ENCODE peak calls at places on chromosomes 2 and 18, in four cellular contexts. One of them, this sample, is unnamed.

GRCh38 chr2:110991951-110992350 is 128.8 kb upstream of the BCL2L11 start:
- DNase-seq in KBM-7: no peak
- DNase-seq in breast epithelium: no peak
- DNase-seq in NCI-H1417 treated with DMSO at 0.1 percent for 48 hours: no peak
- DNase-seq in this sample: no peak

GRCh38 chr2:187453078-187453641 is 5.1 kb upstream of the CALCRL start:
- DNase-seq in KBM-7: peak
- DNase-seq in breast epithelium: no peak
- DNase-seq in NCI-H1417 treated with DMSO at 0.1 percent for 48 hours: no peak
- DNase-seq in this sample: peak

GRCh38 chr2:31429759-31430438 is 15.4 kb upstream of the XDH start:
- DNase-seq in KBM-7: no peak
- DNase-seq in breast epithelium: peak
- DNase-seq in NCI-H1417 treated with DMSO at 0.1 percent for 48 hours: no peak
- DNase-seq in this sample: no peak

GRCh38 chr2:48754874-48755273 is 650 bp downstream of the LHCGR start:
- DNase-seq in KBM-7: no peak
- DNase-seq in breast epithelium: no peak
- DNase-seq in NCI-H1417 treated with DMSO at 0.1 percent for 48 hours: no peak
- DNase-seq in this sample: no peak

GRCh38 chr2:189177441-189177840 is 2.1 kb downstream of the COL5A2 start:
- DNase-seq in KBM-7: no peak
- DNase-seq in breast epithelium: no peak
- DNase-seq in NCI-H1417 treated with DMSO at 0.1 percent for 48 hours: no peak
- DNase-seq in this sample: no peak

GRCh38 chr18:79950440-79951341 is 762 bp downstream of the SLC66A2 start:
- DNase-seq in KBM-7: peak
- DNase-seq in breast epithelium: no peak
- DNase-seq in NCI-H1417 treated with DMSO at 0.1 percent for 48 hours: no peak
- DNase-seq in this sample: no peak

GRCh38 chr2:144162652-144163051 is 357.3 kb downstream of the ZEB2 start:
- DNase-seq in KBM-7: peak
- DNase-seq in breast epithelium: no peak
- DNase-seq in NCI-H1417 treated with DMSO at 0.1 percent for 48 hours: no peak
- DNase-seq in this sample: peak

GRCh38 chr2:218245214-218245613 is 15.6 kb upstream of the GPBAR1 start:
- DNase-seq in KBM-7: no peak
- DNase-seq in breast epithelium: no peak
- DNase-seq in NCI-H1417 treated with DMSO at 0.1 percent for 48 hours: no peak
- DNase-seq in this sample: no peak

GRCh38 chr2:45300026-45300750 is 290.9 kb upstream of the SIX2 start:
- DNase-seq in KBM-7: no peak
- DNase-seq in breast epithelium: no peak
- DNase-seq in NCI-H1417 treated with DMSO at 0.1 percent for 48 hours: peak
- DNase-seq in this sample: no peak

GRCh38 chr2:12032421-12032820 is 286.0 kb downstream of the LPIN1 start:
- DNase-seq in KBM-7: no peak
- DNase-seq in breast epithelium: no peak
- DNase-seq in NCI-H1417 treated with DMSO at 0.1 percent for 48 hours: no peak
- DNase-seq in this sample: peak

GRCh38 chr2:28661589-28662001 is 90.0 kb upstream of the PPP1CB start:
- DNase-seq in KBM-7: no peak
- DNase-seq in breast epithelium: peak
- DNase-seq in NCI-H1417 treated with DMSO at 0.1 percent for 48 hours: no peak
- DNase-seq in this sample: no peak

GRCh38 chr18:11981633-11982366 is 493 bp downstream of the IMPA2 start:
- DNase-seq in KBM-7: peak
- DNase-seq in breast epithelium: peak
- DNase-seq in NCI-H1417 treated with DMSO at 0.1 percent for 48 hours: no peak
- DNase-seq in this sample: no peak

GRCh38 chr2:21231985-21232384 is 108.2 kb downstream of the TDRD15 start:
- DNase-seq in KBM-7: no peak
- DNase-seq in breast epithelium: no peak
- DNase-seq in NCI-H1417 treated with DMSO at 0.1 percent for 48 hours: no peak
- DNase-seq in this sample: peak

GRCh38 chr18:59988098-59988706 is 88.4 kb downstream of the PMAIP1 start:
- DNase-seq in KBM-7: peak
- DNase-seq in breast epithelium: no peak
- DNase-seq in NCI-H1417 treated with DMSO at 0.1 percent for 48 hours: peak
- DNase-seq in this sample: peak

GRCh38 chr2:234288974-234289455 is 207.9 kb downstream of the ARL4C start:
- DNase-seq in KBM-7: peak
- DNase-seq in breast epithelium: peak
- DNase-seq in NCI-H1417 treated with DMSO at 0.1 percent for 48 hours: no peak
- DNase-seq in this sample: peak

GRCh38 chr2:51516667-51517066 is 484.7 kb upstream of the NRXN1 start:
- DNase-seq in KBM-7: no peak
- DNase-seq in breast epithelium: no peak
- DNase-seq in NCI-H1417 treated with DMSO at 0.1 percent for 48 hours: no peak
- DNase-seq in this sample: no peak

GRCh38 chr2:37776487-37776886 is 105.0 kb upstream of the CDC42EP3 start:
- DNase-seq in KBM-7: no peak
- DNase-seq in breast epithelium: no peak
- DNase-seq in NCI-H1417 treated with DMSO at 0.1 percent for 48 hours: no peak
- DNase-seq in this sample: no peak

GRCh38 chr2:39524061-39524460 is 87.0 kb upstream of the MAP4K3 start:
- DNase-seq in KBM-7: no peak
- DNase-seq in breast epithelium: no peak
- DNase-seq in NCI-H1417 treated with DMSO at 0.1 percent for 48 hours: no peak
- DNase-seq in this sample: no peak

GRCh38 chr2:31381601-31382000 is 32.9 kb downstream of the XDH start:
- DNase-seq in KBM-7: no peak
- DNase-seq in breast epithelium: no peak
- DNase-seq in NCI-H1417 treated with DMSO at 0.1 percent for 48 hours: no peak
- DNase-seq in this sample: no peak

GRCh38 chr18:45186832-45187231 is 428.4 kb upstream of the SLC14A2 start:
- DNase-seq in KBM-7: no peak
- DNase-seq in breast epithelium: no peak
- DNase-seq in NCI-H1417 treated with DMSO at 0.1 percent for 48 hours: no peak
- DNase-seq in this sample: no peak